ENCODE peak calls at places on chromosomes 13 and 19, in seven cellular contexts. M, Y, T, S, X, K and L are unnamed samples.

GRCh38 chr19:8209965-8210659 is 942 bp downstream of the CERS4 start:
- DNase-seq in M (no peak), Y (no peak), T (no peak), S (no peak), X (no peak), K (no peak), L (no peak)

GRCh38 chr19:56987184-56987583 is 132.6 kb upstream of the USP29 start:
- DNase-seq in M (no peak), Y (no peak), T (no peak), S (no peak), X (no peak), K (no peak), L (no peak)

GRCh38 chr19:6222884-6223283 is 56.9 kb downstream of the MLLT1 start:
- DNase-seq in M (no peak), Y (no peak), T (no peak), S (no peak), X (no peak), K (no peak), L (no peak)

GRCh38 chr19:21491161-21491560 is 14.2 kb upstream of the ZNF429 start:
- DNase-seq in M (no peak), Y (no peak), T (no peak), S (no peak), X (no peak), K (no peak), L (no peak)

GRCh38 chr13:27988520-27988919 is at the start of gene URAD:
- DNase-seq in M (no peak), Y (no peak), T (no peak), S (no peak), X (no peak), K (no peak), L (no peak)

GRCh38 chr19:23261496-23262020 is 11.4 kb upstream of the ZNF724 start:
- DNase-seq in M (no peak), Y (no peak), T (no peak), S (no peak), X (no peak), K (no peak), L (no peak)

GRCh38 chr19:28468701-28469459 is 744.1 kb downstream of the UQCRFS1 start:
- DNase-seq in M (no peak), Y (no peak), T (no peak), S (peak; percentile 75), X (no peak), K (no peak), L (no peak)

GRCh38 chr13:32881792-32882175 is 134.4 kb upstream of the KL start:
- DNase-seq in M (no peak), Y (no peak), T (no peak), S (no peak), X (no peak), K (no peak), L (no peak)

GRCh38 chr19:15292847-15293582 is 39.3 kb downstream of the BRD4 start:
- DNase-seq in M (no peak), Y (no peak), T (no peak), S (no peak), X (no peak), K (no peak), L (no peak)

GRCh38 chr19:40519352-40520322 is 52.8 kb downstream of the SPTBN4 start:
- DNase-seq in M (no peak), Y (no peak), T (no peak), S (no peak), X (no peak), K (no peak), L (no peak)

GRCh38 chr19:22901431-22902130 is 69.5 kb downstream of the ZNF723 start:
- DNase-seq in M (no peak), Y (no peak), T (no peak), S (no peak), X (no peak), K (no peak), L (no peak)

GRCh38 chr19:58021541-58022282 is 12.1 kb upstream of the ZSCAN1 start:
- DNase-seq in M (no peak), Y (no peak), T (peak; percentile 81), S (peak; percentile 64), X (peak; percentile 41), K (no peak), L (peak; percentile 31)

GRCh38 chr13:110092869-110093268 is 214.1 kb downstream of the COL4A1 start:
- DNase-seq in M (no peak), Y (no peak), T (no peak), S (no peak), X (no peak), K (no peak), L (no peak)

GRCh38 chr19:46606019-46606418 is 4.9 kb downstream of the CALM3 start:
- DNase-seq in M (no peak), Y (no peak), T (no peak), S (no peak), X (no peak), K (no peak), L (no peak)

GRCh38 chr19:13143135-13143534 is 7.0 kb downstream of the STX10 start:
- DNase-seq in M (no peak), Y (no peak), T (no peak), S (no peak), X (no peak), K (no peak), L (no peak)

GRCh38 chr19:18284710-18285430 is 3.4 kb upstream of the JUND start:
- DNase-seq in M (no peak), Y (no peak), T (no peak), S (no peak), X (no peak), K (no peak), L (no peak)

GRCh38 chr19:18274303-18274775 is at the start of gene IQCN:
- DNase-seq in M (no peak), Y (no peak), T (no peak), S (peak; percentile 62), X (no peak), K (no peak), L (no peak)

GRCh38 chr13:49731766-49732165 is 40.5 kb upstream of the EBPL start:
- DNase-seq in M (peak; percentile 38), Y (no peak), T (no peak), S (no peak), X (no peak), K (no peak), L (no peak)

GRCh38 chr13:39779337-39780270 is 124.1 kb downstream of the COG6 start:
- DNase-seq in M (no peak), Y (no peak), T (no peak), S (peak; percentile 17), X (no peak), K (no peak), L (no peak)

GRCh38 chr19:17974551-17974950 is 7.6 kb downstream of the KCNN1 start:
- DNase-seq in M (no peak), Y (no peak), T (no peak), S (no peak), X (no peak), K (no peak), L (no peak)

GRCh38 chr13:73984949-73985691 is 149.1 kb downstream of the KLF12 start:
- DNase-seq in M (no peak), Y (no peak), T (peak; percentile 57), S (no peak), X (no peak), K (peak; percentile 59), L (no peak)

GRCh38 chr19:8210660-8211101 is 1.5 kb downstream of the CERS4 start:
- DNase-seq in M (no peak), Y (no peak), T (no peak), S (no peak), X (no peak), K (no peak), L (no peak)

GRCh38 chr13:58655086-58655485 is 1023.5 kb downstream of the PCDH17 start:
- DNase-seq in M (no peak), Y (no peak), T (no peak), S (no peak), X (no peak), K (no peak), L (no peak)

GRCh38 chr19:2547721-2548120 is 71.8 kb downstream of the GADD45B start:
- DNase-seq in M (no peak), Y (no peak), T (no peak), S (no peak), X (no peak), K (no peak), L (no peak)